ENCODE peak calls at places on chromosomes 5 and 9, in seven cellular contexts. Z is GM12865; A is fibroblast of pulmonary artery; V is AG09319; J is activated CD8-positive, alpha-beta memory T cell treated with anti-CD3 and anti-CD28 coated beads for 1 hour; E is HuH-7.5; C is activated effector memory CD4-positive, alpha-beta T cell treated with anti-CD3 and anti-CD28 coated beads, Interleukin-2, amount 50 U/mL, for 16 hours. W is an unnamed sample.

GRCh38 chr9:112831281-112831851 is 59.3 kb downstream of the SLC46A2 start:
- DNase-seq in E (no peak), A (peak; percentile 35), Z (no peak), J (no peak), V (no peak), C (no peak), W (no peak)

GRCh38 chr5:151084363-151084762 is 3.5 kb upstream of the TNIP1 start:
- DNase-seq in V (no peak), Z (no peak), E (no peak), J (no peak), A (no peak), C (no peak), W (no peak)

GRCh38 chr5:179986328-179986727 is 78.6 kb upstream of the TBC1D9B start:
- DNase-seq in J (no peak), Z (no peak), V (no peak), E (no peak), C (no peak), A (peak; percentile 23), W (no peak)

GRCh38 chr5:16574789-16575785 is 41.7 kb downstream of the RETREG1 start:
- DNase-seq in A (peak; percentile 56), E (no peak), J (no peak), Z (no peak), C (no peak), V (peak; percentile 47), W (peak; percentile 71)

GRCh38 chr5:1789838-1790462 is 9.7 kb downstream of the MRPL36 start:
- DNase-seq in E (no peak), J (no peak), Z (no peak), A (peak; percentile 72), V (no peak), C (no peak), W (no peak)

GRCh38 chr5:154221371-154221896 is 30.9 kb downstream of the GALNT10 start:
- DNase-seq in C (peak; percentile 80), V (peak; percentile 37), E (no peak), Z (peak; percentile 58), J (no peak), A (peak; percentile 82), W (no peak)

GRCh38 chr9:124815601-124816000 is 37.7 kb upstream of the WDR38 start:
- DNase-seq in V (no peak), Z (no peak), E (no peak), J (no peak), A (no peak), C (no peak), W (no peak)

GRCh38 chr9:38003946-38004808 is 64.8 kb downstream of the SHB start:
- DNase-seq in E (no peak), J (no peak), A (no peak), C (no peak), Z (no peak), V (no peak), W (no peak)

GRCh38 chr5:136202800-136203199 is 9.8 kb upstream of the SMIM32 start:
- DNase-seq in E (no peak), J (no peak), V (no peak), C (no peak), A (peak; percentile 6), Z (no peak), W (no peak)

GRCh38 chr5:177241768-177242167 is 61.8 kb downstream of the RAB24 start:
- DNase-seq in Z (no peak), E (no peak), J (no peak), A (no peak), V (no peak), C (no peak), W (no peak)

GRCh38 chr9:105333811-105334210 is 89.4 kb downstream of the SLC44A1 start:
- DNase-seq in V (no peak), A (peak; percentile 30), E (no peak), J (no peak), Z (no peak), C (no peak), W (no peak)

GRCh38 chr5:141121563-141121962 is at the start of gene PCDHB4:
- DNase-seq in A (peak; percentile 6), J (no peak), E (no peak), C (no peak), V (no peak), Z (no peak), W (no peak)

GRCh38 chr5:10875201-10875768 is 114.3 kb upstream of the DAP start:
- DNase-seq in J (no peak), Z (no peak), C (no peak), A (no peak), V (no peak), E (no peak), W (no peak)

GRCh38 chr9:95204710-95205109 is 112.8 kb downstream of the FANCC start:
- DNase-seq in A (no peak), V (no peak), Z (no peak), C (no peak), J (no peak), E (no peak), W (no peak)

GRCh38 chr9:27407491-27407890 is 110.5 kb upstream of the EQTN start:
- DNase-seq in J (no peak), C (no peak), V (no peak), A (no peak), E (no peak), Z (no peak), W (no peak)

GRCh38 chr9:98583417-98583816 is 125.3 kb downstream of the GABBR2 start:
- DNase-seq in V (no peak), Z (no peak), A (no peak), E (no peak), J (no peak), C (no peak), W (no peak)

GRCh38 chr5:177233206-177233605 is 70.3 kb downstream of the RAB24 start:
- DNase-seq in E (no peak), J (no peak), A (no peak), Z (no peak), C (no peak), V (no peak), W (no peak)

GRCh38 chr9:134541373-134541747 is 100.2 kb upstream of the COL5A1 start:
- DNase-seq in J (no peak), C (no peak), Z (no peak), E (no peak), V (no peak), A (no peak), W (no peak)

GRCh38 chr5:151740336-151740942 is 18.0 kb downstream of the ATOX1 start:
- DNase-seq in C (peak; percentile 79), Z (peak; percentile 87), V (peak; percentile 85), A (peak; percentile 96), E (peak; percentile 33), J (no peak), W (peak; percentile 33)

GRCh38 chr5:143213231-143213850 is 190.1 kb downstream of the NR3C1 start:
- DNase-seq in E (no peak), J (no peak), Z (peak; percentile 89), V (peak; percentile 46), A (peak; percentile 52), C (no peak), W (no peak)

GRCh38 chr5:142743677-142744441 is 26.3 kb upstream of the ARHGAP26 start:
- DNase-seq in J (no peak), C (no peak), A (peak; percentile 78), V (no peak), Z (no peak), E (no peak), W (no peak)

GRCh38 chr9:613771-614347 is 227.6 kb upstream of the DMRT1 start:
- DNase-seq in A (peak; percentile 92), V (peak; percentile 81), E (peak; percentile 31), C (no peak), Z (peak; percentile 78), J (no peak), W (peak; percentile 68)

GRCh38 chr9:77759391-77759790 is 111.3 kb upstream of the GNA14 start:
- DNase-seq in J (no peak), E (no peak), V (no peak), C (no peak), A (no peak), Z (no peak), W (no peak)

GRCh38 chr9:70525553-70525952 is 111.1 kb upstream of the KLF9 start:
- DNase-seq in E (no peak), Z (no peak), A (peak; percentile 88), C (no peak), J (no peak), V (no peak), W (no peak)

GRCh38 chr9:96435345-96435744 is 14.6 kb upstream of the HABP4 start:
- DNase-seq in C (no peak), V (no peak), E (no peak), J (no peak), A (no peak), Z (no peak), W (no peak)

GRCh38 chr5:173342813-173343435 is 14.7 kb upstream of the STC2 start:
- DNase-seq in J (no peak), V (no peak), A (no peak), Z (no peak), C (no peak), E (no peak), W (no peak)

GRCh38 chr9:107690026-107690425 is 200.5 kb upstream of the KLF4 start:
- DNase-seq in J (no peak), A (no peak), V (no peak), E (no peak), Z (no peak), C (no peak), W (no peak)

GRCh38 chr5:8906303-8906967 is 639.4 kb downstream of the SEMA5A start:
- DNase-seq in C (no peak), V (no peak), J (no peak), Z (no peak), A (peak; percentile 23), E (no peak), W (no peak)

GRCh38 chr5:10335711-10336470 is 17.6 kb upstream of the MARCHF6 start:
- DNase-seq in C (no peak), E (no peak), J (no peak), V (no peak), Z (no peak), A (no peak), W (no peak)

GRCh38 chr9:120397453-120397852 is 182.5 kb downstream of the CDK5RAP2 start:
- DNase-seq in V (no peak), Z (no peak), C (no peak), J (no peak), E (no peak), A (no peak), W (no peak)

GRCh38 chr5:115329475-115329874 is 33.0 kb upstream of the CCDC112 start:
- DNase-seq in V (no peak), Z (no peak), A (no peak), J (no peak), E (no peak), C (no peak), W (no peak)

GRCh38 chr5:170570492-170570891 is 66.7 kb downstream of the KCNIP1 start:
- DNase-seq in A (no peak), E (no peak), C (no peak), V (no peak), J (no peak), Z (no peak), W (no peak)

GRCh38 chr9:86721843-86722705 is 225.2 kb downstream of the GAS1 start:
- DNase-seq in E (no peak), C (no peak), Z (no peak), J (no peak), V (peak; percentile 92), A (peak; percentile 95), W (no peak)

GRCh38 chr5:132239776-132240175 is 12.1 kb upstream of the P4HA2 start:
- DNase-seq in J (no peak), Z (no peak), A (no peak), V (no peak), E (no peak), C (peak; percentile 33), W (no peak)

GRCh38 chr9:18405240-18405639 is 68.7 kb upstream of the ADAMTSL1 start:
- DNase-seq in Z (no peak), A (peak; percentile 22), J (no peak), V (peak; percentile 30), C (no peak), E (no peak), W (no peak)

GRCh38 chr5:19496056-19496455 is 491.9 kb downstream of the CDH18 start:
- DNase-seq in Z (no peak), J (no peak), V (no peak), A (no peak), E (no peak), C (no peak), W (no peak)

GRCh38 chr9:134699343-134699740 is 57.7 kb downstream of the COL5A1 start:
- DNase-seq in J (no peak), E (no peak), V (no peak), C (no peak), Z (no peak), A (peak; percentile 17), W (no peak)

GRCh38 chr9:134314039-134314949 is 12.0 kb upstream of the RXRA start:
- DNase-seq in A (no peak), E (no peak), Z (no peak), J (no peak), V (no peak), C (no peak), W (no peak)

W was measured in C1 segment of cervical spinal cord.